ENCODE peak calls at places on chromosomes 4 and X, in five cellular contexts. One of them, this sample, is unnamed.

GRCh38 chr4:185657191-185657590 is 121.9 kb upstream of the PDLIM3 start:
- DNase-seq in AG04449: no peak
- DNase-seq in right lobe of liver: no peak
- DNase-seq in body of pancreas: no peak
- DNase-seq in AG10803: no peak
- DNase-seq in this sample: no peak

GRCh38 chr4:98506462-98507132 is 151.8 kb downstream of the TSPAN5 start:
- DNase-seq in right lobe of liver: no peak
- DNase-seq in AG04449: no peak
- DNase-seq in AG10803: no peak
- DNase-seq in body of pancreas: peak; percentile 10
- DNase-seq in this sample: peak; percentile 72

GRCh38 chr4:127357765-127358164 is 275.0 kb upstream of the INTU start:
- DNase-seq in right lobe of liver: no peak
- DNase-seq in body of pancreas: no peak
- DNase-seq in AG10803: no peak
- DNase-seq in AG04449: no peak
- DNase-seq in this sample: no peak

GRCh38 chr4:42315231-42315630 is 82.1 kb upstream of the SHISA3 start:
- DNase-seq in right lobe of liver: no peak
- DNase-seq in body of pancreas: no peak
- DNase-seq in AG04449: no peak
- DNase-seq in AG10803: no peak
- DNase-seq in this sample: no peak

GRCh38 chrX:104122829-104123228 is 10.5 kb downstream of the ZCCHC18 start:
- DNase-seq in AG10803: no peak
- DNase-seq in AG04449: no peak
- DNase-seq in body of pancreas: no peak
- DNase-seq in right lobe of liver: no peak
- DNase-seq in this sample: no peak

GRCh38 chrX:68186552-68187262 is 246.6 kb downstream of the OPHN1 start:
- DNase-seq in AG10803: peak; percentile 8
- DNase-seq in body of pancreas: no peak
- DNase-seq in AG04449: no peak
- DNase-seq in right lobe of liver: no peak
- DNase-seq in this sample: no peak

GRCh38 chr4:40698733-40699132 is 51.0 kb upstream of the NSUN7 start:
- DNase-seq in AG04449: no peak
- DNase-seq in right lobe of liver: no peak
- DNase-seq in AG10803: no peak
- DNase-seq in body of pancreas: no peak
- DNase-seq in this sample: no peak

GRCh38 chrX:48466696-48467095 is 3.4 kb downstream of the SLC38A5 start:
- DNase-seq in AG04449: no peak
- DNase-seq in AG10803: no peak
- DNase-seq in body of pancreas: peak; percentile 70
- DNase-seq in right lobe of liver: no peak
- DNase-seq in this sample: peak; percentile 61

GRCh38 chr4:1504786-1505500 is 98.7 kb upstream of the NKX1-1 start:
- DNase-seq in right lobe of liver: peak; percentile 8
- DNase-seq in AG10803: no peak
- DNase-seq in AG04449: no peak
- DNase-seq in body of pancreas: no peak
- DNase-seq in this sample: peak; percentile 4

GRCh38 chr4:92121099-92121498 is 182.7 kb upstream of the GRID2 start:
- DNase-seq in AG10803: no peak
- DNase-seq in body of pancreas: peak; percentile 75
- DNase-seq in AG04449: no peak
- DNase-seq in right lobe of liver: no peak
- DNase-seq in this sample: no peak

GRCh38 chrX:26848511-26848910 is 614.6 kb downstream of the PPP4R3C start:
- DNase-seq in right lobe of liver: no peak
- DNase-seq in AG04449: no peak
- DNase-seq in body of pancreas: no peak
- DNase-seq in AG10803: no peak
- DNase-seq in this sample: no peak

GRCh38 chr4:72701987-72702819 is 133.2 kb upstream of the ADAMTS3 start:
- DNase-seq in AG04449: peak; percentile 4
- DNase-seq in right lobe of liver: no peak
- DNase-seq in body of pancreas: peak; percentile 54
- DNase-seq in AG10803: peak; percentile 55
- DNase-seq in this sample: peak; percentile 40

GRCh38 chrX:104137496-104137895 is 19.3 kb downstream of the SLC25A53 start:
- DNase-seq in body of pancreas: no peak
- DNase-seq in AG04449: no peak
- DNase-seq in AG10803: peak; percentile 21
- DNase-seq in right lobe of liver: no peak
- DNase-seq in this sample: no peak

GRCh38 chr4:51995647-51996046 is 24.5 kb downstream of the LRRC66 start:
- DNase-seq in AG04449: no peak
- DNase-seq in AG10803: no peak
- DNase-seq in right lobe of liver: no peak
- DNase-seq in body of pancreas: no peak
- DNase-seq in this sample: no peak
- H3K4me3 ChIP-seq in AG04449: no peak overlapping the region
- H3K4me3 ChIP-seq in AG10803: no peak overlapping the region
- H3K4me3 ChIP-seq in right lobe of liver: no peak overlapping the region
- H3K4me3 ChIP-seq in body of pancreas: no peak overlapping the region
- H3K4me3 ChIP-seq in this sample: no peak overlapping the region

GRCh38 chr4:11546391-11547160 is 117.9 kb upstream of the HS3ST1 start:
- DNase-seq in body of pancreas: no peak
- DNase-seq in AG10803: no peak
- DNase-seq in AG04449: no peak
- DNase-seq in right lobe of liver: no peak
- DNase-seq in this sample: no peak
- TF ChIP-seq CTCF in body of pancreas: no peak
- TF ChIP-seq CTCF in AG10803: no peak
- TF ChIP-seq CTCF in AG04449: no peak
- TF ChIP-seq CTCF in right lobe of liver: no peak
- TF ChIP-seq CTCF in this sample: no peak

GRCh38 chr4:26272654-26273307 is 48.0 kb upstream of the RBPJ start:
- DNase-seq in AG04449: no peak
- DNase-seq in right lobe of liver: no peak
- DNase-seq in AG10803: no peak
- DNase-seq in body of pancreas: no peak
- DNase-seq in this sample: no peak
- H3K4me3 ChIP-seq in AG04449: no peak overlapping the region
- H3K4me3 ChIP-seq in right lobe of liver: no peak overlapping the region
- H3K4me3 ChIP-seq in AG10803: no peak overlapping the region
- H3K4me3 ChIP-seq in body of pancreas: no peak overlapping the region
- H3K4me3 ChIP-seq in this sample: no peak overlapping the region

DNA sequence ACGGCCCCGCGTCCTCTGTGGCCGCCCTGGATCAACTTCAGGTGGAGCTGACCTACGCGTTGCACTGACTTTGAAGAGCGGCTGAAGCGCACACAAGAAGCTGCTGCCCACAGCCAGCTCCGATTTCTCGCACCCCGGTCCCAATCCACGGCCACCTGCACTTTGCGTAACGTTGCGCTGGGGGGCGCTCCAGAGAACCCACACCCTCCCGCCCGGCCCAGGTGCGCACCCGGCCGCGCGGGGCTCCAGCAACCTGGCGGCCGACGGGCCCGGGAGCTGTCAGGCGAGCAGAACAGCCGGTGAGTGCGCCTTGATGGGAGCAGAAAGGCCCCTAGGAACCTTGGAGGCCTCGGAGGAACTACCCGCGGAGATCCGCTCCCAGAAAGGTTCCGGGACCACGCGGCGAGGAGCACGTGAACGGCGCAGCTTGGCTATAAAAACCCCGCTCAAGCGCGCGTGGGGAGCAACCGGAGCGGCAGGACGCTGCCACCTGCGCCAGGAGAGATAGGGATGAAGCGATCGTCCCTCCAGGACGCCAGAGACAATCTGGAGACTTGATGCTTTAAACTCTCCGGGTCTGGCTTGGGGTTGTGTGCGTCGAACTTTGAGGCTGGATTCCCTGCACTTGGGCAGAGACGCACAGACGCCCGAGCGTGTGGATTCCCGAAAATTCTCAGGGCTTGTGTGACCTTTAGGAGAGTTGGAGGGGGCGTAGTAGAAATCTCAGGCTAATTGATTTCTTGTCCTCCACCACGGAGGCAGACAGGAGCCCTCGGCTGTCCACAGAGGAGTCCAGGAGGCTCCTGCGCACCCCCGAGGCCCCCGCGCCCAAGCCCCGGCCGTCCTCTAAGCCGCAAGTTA is 591 bp upstream of the NWD2 start:
- DNase-seq in right lobe of liver: no peak
- DNase-seq in AG10803: no peak
- DNase-seq in body of pancreas: no peak
- DNase-seq in AG04449: no peak
- DNase-seq in this sample: no peak
- TF ChIP-seq CTCF in right lobe of liver: no peak
- TF ChIP-seq CTCF in AG10803: no peak
- TF ChIP-seq CTCF in body of pancreas: no peak
- TF ChIP-seq CTCF in AG04449: no peak
- TF ChIP-seq CTCF in this sample: no peak

GRCh38 chr4:142351958-142352357 is 494.1 kb downstream of the INPP4B start:
- DNase-seq in AG10803: no peak
- DNase-seq in body of pancreas: no peak
- DNase-seq in right lobe of liver: no peak
- DNase-seq in AG04449: no peak
- DNase-seq in this sample: no peak
- H3K4me3 ChIP-seq in AG10803: peak overlapping the region; percentile 10
- H3K4me3 ChIP-seq in body of pancreas: no peak overlapping the region
- H3K4me3 ChIP-seq in right lobe of liver: no peak overlapping the region
- H3K4me3 ChIP-seq in AG04449: no peak overlapping the region
- H3K4me3 ChIP-seq in this sample: no peak overlapping the region

DNA sequence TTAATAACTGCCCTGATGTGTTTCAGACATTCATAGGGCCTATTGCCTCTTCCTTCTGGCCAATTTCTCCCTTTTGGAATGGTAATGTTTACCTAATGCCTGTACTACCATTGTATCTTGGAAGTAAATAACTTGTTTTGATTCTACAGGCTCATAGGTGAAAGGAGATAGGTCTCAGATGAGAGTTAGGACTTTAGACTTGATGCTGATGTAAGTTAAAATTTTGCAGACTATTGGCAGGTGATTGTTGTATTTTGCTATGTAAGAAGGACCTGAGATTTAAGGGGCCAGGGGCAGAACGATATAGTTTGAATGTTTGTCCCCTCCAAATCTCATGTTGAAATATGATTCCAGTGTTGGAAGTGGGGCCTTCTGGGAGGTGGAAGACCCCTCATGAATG is 215.5 kb downstream of the SLC39A8 start:
- DNase-seq in body of pancreas: no peak
- DNase-seq in AG10803: no peak
- DNase-seq in AG04449: no peak
- DNase-seq in right lobe of liver: no peak
- DNase-seq in this sample: no peak
- TF ChIP-seq CTCF in body of pancreas: no peak
- TF ChIP-seq CTCF in AG10803: no peak
- TF ChIP-seq CTCF in AG04449: no peak
- TF ChIP-seq CTCF in right lobe of liver: no peak
- TF ChIP-seq CTCF in this sample: no peak

GRCh38 chr4:101791189-101791572 is 651 bp downstream of the BANK1 start:
- DNase-seq in body of pancreas: peak; percentile 58
- DNase-seq in AG04449: no peak
- DNase-seq in AG10803: no peak
- DNase-seq in right lobe of liver: no peak
- DNase-seq in this sample: no peak
- H3K4me3 ChIP-seq in body of pancreas: no peak overlapping the region
- H3K4me3 ChIP-seq in AG04449: peak overlapping the region; percentile 53
- H3K4me3 ChIP-seq in AG10803: peak overlapping the region; percentile 47
- H3K4me3 ChIP-seq in right lobe of liver: peak overlapping the region; percentile 56
- H3K4me3 ChIP-seq in this sample: no peak overlapping the region

GRCh38 chrX:38305971-38306370 is 21.3 kb downstream of the RPGR start:
- DNase-seq in AG10803: no peak
- DNase-seq in body of pancreas: no peak
- DNase-seq in AG04449: no peak
- DNase-seq in right lobe of liver: no peak
- DNase-seq in this sample: no peak

GRCh38 chrX:38304010-38304409 is 23.3 kb downstream of the RPGR start:
- DNase-seq in body of pancreas: no peak
- DNase-seq in AG10803: no peak
- DNase-seq in right lobe of liver: no peak
- DNase-seq in AG04449: no peak
- DNase-seq in this sample: peak; percentile 7
- TF ChIP-seq CTCF in body of pancreas: peak; percentile 21
- TF ChIP-seq CTCF in AG10803: peak; percentile 33
- TF ChIP-seq CTCF in right lobe of liver: peak; percentile 41
- TF ChIP-seq CTCF in AG04449: peak; percentile 10
- TF ChIP-seq CTCF in this sample: peak; percentile 21

This sample was measured in WERI-Rb-1.